ENCODE peak calls at places on chromosomes 13 and 19, in ten cellular contexts. X is mucosa of descending colon, S is brain microvascular endothelial cell, C is epithelial cell of proximal tubule, Q is colonic mucosa, U is psoas muscle, J is fibroblast of lung, Y is lung, A is MCF 10A, B is GM23338. L is an unnamed sample.

GRCh38 chr13:94178625-94179244 is 300.7 kb downstream of the DCT start:
- DNase-seq in A (no peak), S (no peak), B (no peak), U (no peak), Y (no peak), C (no peak), Q (no peak), X (no peak), J (no peak), L (no peak)

GRCh38 chr13:108985166-108985565 is 355.8 kb downstream of the MYO16 start:
- DNase-seq in A (no peak), U (no peak), X (no peak), Y (no peak), S (no peak), C (no peak), J (no peak), Q (no peak), B (no peak), L (no peak)

GRCh38 chr19:31140717-31141116 is 208.5 kb downstream of the TSHZ3 start:
- DNase-seq in Q (no peak), X (no peak), J (no peak), S (peak), B (no peak), Y (no peak), C (no peak), A (peak), U (no peak), L (no peak)

GRCh38 chr13:114288157-114288591 is 6.8 kb downstream of the UPF3A start:
- DNase-seq in J (no peak), Q (no peak), Y (no peak), S (no peak), A (no peak), U (no peak), C (no peak), B (no peak), X (no peak), L (no peak)

GRCh38 chr13:36432106-36432544 is at the start of gene CCNA1:
- DNase-seq in J (no peak), A (peak), Y (peak), B (peak), C (no peak), S (no peak), X (no peak), U (peak), Q (peak), L (no peak)

GRCh38 chr19:5498817-5499535 is 43.8 kb downstream of the ZNRF4 start:
- DNase-seq in J (no peak), C (no peak), U (no peak), X (no peak), Q (no peak), S (no peak), Y (no peak), B (peak), A (no peak), L (no peak)

GRCh38 chr13:101838305-101838835 is 385.9 kb downstream of the ITGBL1 start:
- DNase-seq in A (peak), S (no peak), Q (no peak), B (no peak), X (no peak), J (peak), U (no peak), C (no peak), Y (no peak), L (no peak)

GRCh38 chr13:98826156-98826555 is 73.7 kb upstream of the SLC15A1 start:
- DNase-seq in Q (no peak), C (no peak), J (no peak), B (no peak), Y (no peak), A (no peak), X (no peak), S (no peak), U (no peak), L (no peak)

GRCh38 chr19:55206664-55207500 is 2.4 kb downstream of the PTPRH start:
- DNase-seq in B (peak), Y (peak), S (peak), Q (peak), J (peak), C (no peak), X (peak), U (peak), A (peak), L (peak)

GRCh38 chr13:113766035-113766800 is 7.2 kb downstream of the TMEM255B start:
- DNase-seq in S (no peak), U (peak), B (no peak), A (no peak), X (no peak), C (no peak), Q (no peak), J (no peak), Y (no peak), L (no peak)

GRCh38 chr13:112198611-112199010 is 131.7 kb downstream of the SOX1 start:
- DNase-seq in S (no peak), J (no peak), X (no peak), Q (no peak), C (no peak), U (no peak), A (no peak), Y (no peak), B (no peak), L (no peak)

GRCh38 chr19:27746691-27747380 is 1466.1 kb downstream of the UQCRFS1 start:
- DNase-seq in A (no peak), U (peak), Y (peak), Q (peak), B (peak), S (peak), J (peak), C (no peak), X (peak), L (no peak)

GRCh38 chr19:35742121-35742724 is at the start of gene IGFLR1:
- DNase-seq in B (no peak), U (no peak), S (no peak), C (no peak), A (no peak), Y (no peak), X (no peak), Q (peak), J (no peak), L (no peak)

GRCh38 chr13:112959206-112959605 is 9.8 kb upstream of the MCF2L start:
- DNase-seq in X (no peak), C (no peak), S (no peak), Q (no peak), U (no peak), Y (no peak), J (no peak), B (no peak), A (no peak), L (no peak)

GRCh38 chr19:16000024-16000687 is 51.3 kb downstream of the OR10H4 start:
- DNase-seq in Q (no peak), U (no peak), B (no peak), A (no peak), Y (no peak), X (no peak), C (no peak), J (no peak), S (no peak), L (no peak)

GRCh38 chr13:113219311-113219940 is 10.0 kb downstream of the CUL4A start:
- DNase-seq in X (no peak), A (no peak), B (no peak), J (no peak), Y (no peak), C (no peak), S (no peak), Q (no peak), U (no peak), L (no peak)

GRCh38 chr13:50636007-50636704 is 207.3 kb downstream of the DLEU7 start:
- DNase-seq in U (no peak), A (no peak), Q (no peak), Y (no peak), J (no peak), B (peak), X (no peak), S (no peak), C (no peak), L (no peak)

GRCh38 chr13:42041684-42042035 is 6.8 kb upstream of the DGKH start:
- DNase-seq in X (peak), C (no peak), Q (peak), B (peak), Y (peak), U (peak), A (peak), S (peak), J (peak), L (peak)

GRCh38 chr19:9306443-9306842 is 3.2 kb downstream of the ZNF699 start:
- DNase-seq in Y (no peak), B (no peak), X (no peak), J (peak), Q (no peak), S (peak), U (no peak), A (peak), C (no peak), L (no peak)

GRCh38 chr13:61410669-61411297 is 4.9 kb downstream of the PCDH20 start:
- DNase-seq in Q (no peak), C (peak), U (no peak), Y (no peak), S (no peak), J (peak), A (peak), B (peak), X (no peak), L (no peak)

GRCh38 chr13:114151565-114152284 is 19.3 kb upstream of the RASA3 start:
- DNase-seq in B (no peak), S (no peak), J (peak), A (peak), C (no peak), U (peak), Y (no peak), Q (peak), X (peak), L (no peak)

GRCh38 chr13:84192125-84192524 is 309.9 kb upstream of the SLITRK1 start:
- DNase-seq in S (peak), Y (no peak), Q (no peak), C (peak), J (peak), A (peak), U (no peak), B (no peak), X (no peak), L (peak)

GRCh38 chr13:48476674-48477073 is 56.2 kb downstream of the RCBTB2 start:
- DNase-seq in J (no peak), C (no peak), B (no peak), X (no peak), A (no peak), Q (no peak), Y (no peak), U (no peak), S (no peak), L (no peak)

GRCh38 chr13:25489238-25489637 is 117.5 kb downstream of the ATP8A2 start:
- DNase-seq in J (no peak), C (no peak), Y (no peak), S (no peak), A (no peak), X (no peak), Q (no peak), B (peak), U (no peak), L (no peak)

GRCh38 chr19:42563352-42564210 is 31.1 kb downstream of the CEACAM8 start:
- DNase-seq in S (peak), C (peak), X (no peak), Q (peak), B (peak), J (peak), Y (no peak), A (peak), U (no peak), L (no peak)
- TF ChIP-seq CTCF in S (peak), C (peak), X (peak), Q (peak), B (peak), J (peak), Y (peak), A (peak), U (peak), L (peak)

GRCh38 chr19:2475702-2476450 is at the start of gene GADD45B:
- DNase-seq in B (peak), Q (peak), C (peak), S (peak), J (peak), Y (peak), U (peak), A (peak), X (peak), L (peak)
- TF ChIP-seq CTCF in B (no peak), Q (no peak), C (no peak), S (no peak), J (no peak), Y (no peak), U (no peak), A (no peak), X (no peak), L (no peak)

GRCh38 chr19:30001794-30002193 is 59.8 kb downstream of the URI1 start:
- DNase-seq in X (no peak), B (no peak), Q (no peak), Y (no peak), U (no peak), J (peak), A (peak), C (no peak), S (peak), L (no peak)
- TF ChIP-seq CTCF in X (no peak), B (no peak), Q (no peak), Y (no peak), U (no peak), J (no peak), A (no peak), C (peak), S (peak), L (peak)

DNA sequence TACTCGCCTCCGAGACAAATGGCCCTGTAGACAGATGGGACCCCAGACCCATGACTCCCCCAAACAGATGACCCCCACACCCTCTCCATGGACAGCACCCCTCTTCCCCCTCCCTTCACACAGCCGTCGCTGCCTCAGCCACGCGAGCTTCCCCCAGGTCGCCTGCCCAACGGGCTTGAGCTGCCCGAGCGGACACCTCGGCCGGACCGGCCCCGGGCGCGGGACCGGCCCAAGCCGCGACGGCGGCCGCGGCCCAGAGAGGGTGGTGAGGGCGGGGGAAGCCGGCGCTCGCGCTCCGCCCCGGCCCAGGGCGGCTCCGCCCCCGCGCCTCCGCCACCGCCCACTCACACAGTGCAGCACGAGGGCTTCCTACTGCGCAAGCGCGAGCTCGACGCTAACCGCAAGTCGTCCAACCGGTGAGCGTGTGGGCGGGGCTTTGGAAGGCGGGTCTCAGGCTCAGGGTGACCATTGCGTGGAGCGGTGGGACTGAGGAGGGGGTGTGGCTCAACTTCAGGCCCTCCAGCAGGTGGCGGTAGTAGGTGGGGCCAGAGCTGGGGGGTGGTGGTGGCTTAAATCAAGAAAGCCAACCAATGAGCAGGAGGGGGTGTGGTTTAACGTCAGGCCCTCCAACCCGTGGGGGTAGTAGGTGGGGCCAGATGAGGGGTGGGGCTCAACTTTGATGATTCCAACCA is 6.2 kb upstream of the SHKBP1 start:
- DNase-seq in X (peak), B (peak), A (peak), C (peak), S (peak), Q (peak), Y (peak), U (peak), J (peak), L (peak)
- TF ChIP-seq CTCF in X (no peak), B (peak), A (peak), C (no peak), S (peak), Q (peak), Y (no peak), U (peak), J (no peak), L (no peak)

GRCh38 chr19:4494691-4495064 is 22.6 kb downstream of the HDGFL2 start:
- DNase-seq in Q (no peak), J (no peak), Y (no peak), U (no peak), X (no peak), C (no peak), S (no peak), B (no peak), A (no peak), L (no peak)

GRCh38 chr19:4496304-4496703 is 22.0 kb downstream of the PLIN4 start:
- DNase-seq in C (no peak), U (peak), Q (no peak), S (no peak), J (no peak), X (no peak), A (no peak), Y (no peak), B (no peak), L (no peak)

GRCh38 chr19:4493929-4494690 is 22.0 kb downstream of the HDGFL2 start:
- DNase-seq in J (no peak), B (no peak), U (no peak), C (no peak), S (no peak), Q (no peak), Y (no peak), X (no peak), A (no peak), L (no peak)

GRCh38 chr19:4493104-4493928 is 21.2 kb downstream of the HDGFL2 start:
- DNase-seq in C (no peak), Y (no peak), Q (no peak), X (no peak), U (no peak), B (no peak), S (no peak), A (no peak), J (no peak), L (no peak)

GRCh38 chr19:4495471-4495870 is 22.8 kb downstream of the PLIN4 start:
- DNase-seq in A (peak), Q (no peak), U (peak), X (peak), C (no peak), J (no peak), Y (no peak), S (no peak), B (peak), L (no peak)
- TF ChIP-seq CTCF in A (peak), Q (peak), U (no peak), X (no peak), C (peak), J (no peak), Y (no peak), S (no peak), B (peak), L (peak)

L was measured in retinal pigment epithelial cell.